ENCODE peak calls at places on chromosomes 7 and 10, in five cellular contexts. L, G, F, E and K are unnamed samples.

GRCh38 chr7:148334959-148335577 is 255.5 kb upstream of the C7orf33 start:
- DNase-seq in E (no peak), L (no peak), F (no peak), G (no peak), K (peak; percentile 27)

GRCh38 chr10:58512470-58513188 is at the start of gene BICC1:
- DNase-seq in L (peak; percentile 63), F (no peak), E (peak; percentile 33), G (no peak), K (no peak)

GRCh38 chr7:46610746-46611145 is 689.7 kb upstream of the IGFBP3 start:
- DNase-seq in L (no peak), E (no peak), G (no peak), F (no peak), K (no peak)

GRCh38 chr7:35647171-35647574 is 47.8 kb downstream of the HERPUD2 start:
- DNase-seq in E (peak; percentile 8), F (peak; percentile 50), L (no peak), G (no peak), K (no peak)

GRCh38 chr7:36607206-36607515 is 117.1 kb downstream of the AOAH start:
- DNase-seq in E (no peak), L (no peak), F (no peak), G (no peak), K (no peak)

GRCh38 chr10:72784551-72785421 is 92.8 kb downstream of the MCU start:
- DNase-seq in L (no peak), G (no peak), E (peak; percentile 21), F (no peak), K (no peak)

GRCh38 chr10:8174762-8175161 is 120.3 kb downstream of the GATA3 start:
- DNase-seq in E (no peak), L (no peak), G (no peak), F (no peak), K (no peak)

GRCh38 chr10:93074597-93075368 is 1.1 kb downstream of the CYP26A1 start:
- DNase-seq in L (no peak), E (no peak), G (no peak), F (no peak), K (no peak)

GRCh38 chr7:16816820-16817219 is 12.0 kb upstream of the AGR2 start:
- DNase-seq in E (no peak), F (no peak), L (no peak), G (no peak), K (no peak)

GRCh38 chr10:104581884-104582603 is 59.0 kb upstream of the SORCS3 start:
- DNase-seq in F (no peak), G (no peak), E (no peak), L (no peak), K (no peak)

GRCh38 chr10:97849101-97849490 is 547 bp upstream of the GOLGA7B start:
- DNase-seq in E (peak; percentile 20), L (peak; percentile 55), F (no peak), G (no peak), K (peak; percentile 67)

GRCh38 chr10:80161321-80162084 is 29.0 kb downstream of the PLAC9 start:
- DNase-seq in F (no peak), E (no peak), G (no peak), L (no peak), K (no peak)

GRCh38 chr10:71214641-71215160 is 2.3 kb downstream of the UNC5B start:
- DNase-seq in L (peak; percentile 34), F (no peak), E (no peak), G (no peak), K (no peak)

GRCh38 chr7:30923774-30924413 is 12.2 kb downstream of the AQP1 start:
- DNase-seq in F (no peak), L (peak; percentile 47), G (no peak), E (peak; percentile 3), K (no peak)

GRCh38 chr7:124489925-124490324 is 275.7 kb downstream of the GPR37 start:
- DNase-seq in L (no peak), G (no peak), E (no peak), F (no peak), K (no peak)

GRCh38 chr10:21599582-21599981 is 65.5 kb downstream of the MLLT10 start:
- DNase-seq in L (no peak), G (no peak), F (peak; percentile 16), E (no peak), K (no peak)

GRCh38 chr7:121079425-121080169 is 91.1 kb downstream of the CPED1 start:
- DNase-seq in F (no peak), G (no peak), E (no peak), L (no peak), K (no peak)

GRCh38 chr7:120014920-120015465 is 258.0 kb upstream of the KCND2 start:
- DNase-seq in G (no peak), F (no peak), E (no peak), L (no peak), K (no peak)

GRCh38 chr7:39749177-39749576 is 125.8 kb downstream of the RALA start:
- DNase-seq in L (no peak), F (no peak), E (no peak), G (no peak), K (no peak)

GRCh38 chr10:60207894-60208293 is 181.8 kb downstream of the ANK3 start:
- DNase-seq in F (no peak), E (no peak), L (no peak), G (no peak), K (no peak)

GRCh38 chr7:50970092-50970491 is 187.4 kb upstream of the GRB10 start:
- DNase-seq in L (no peak), E (no peak), G (no peak), F (no peak), K (peak; percentile 43)

GRCh38 chr10:116973371-116973905 is 31.5 kb downstream of the SHTN1 start:
- DNase-seq in E (no peak), F (no peak), L (no peak), G (no peak), K (no peak)

GRCh38 chr10:93991596-93992284 is 2.0 kb upstream of the PLCE1 start:
- DNase-seq in G (no peak), E (peak; percentile 58), L (no peak), F (no peak), K (peak; percentile 72)

GRCh38 chr10:90871279-90871760 is 454 bp upstream of the RPP30 start:
- DNase-seq in F (peak; percentile 74), G (peak; percentile 47), L (no peak), E (peak; percentile 21), K (peak; percentile 31)

GRCh38 chr7:25496394-25497103 is 268.3 kb upstream of the NPVF start:
- DNase-seq in F (peak; percentile 56), E (no peak), G (no peak), L (no peak), K (no peak)

GRCh38 chr10:102819054-102819453 is 18.2 kb downstream of the CYP17A1 start:
- DNase-seq in L (no peak), F (no peak), G (no peak), E (peak; percentile 26), K (no peak)

GRCh38 chr10:51915031-51915542 is 215.7 kb upstream of the CSTF2T start:
- DNase-seq in E (no peak), L (no peak), G (no peak), F (no peak), K (no peak)

DNA sequence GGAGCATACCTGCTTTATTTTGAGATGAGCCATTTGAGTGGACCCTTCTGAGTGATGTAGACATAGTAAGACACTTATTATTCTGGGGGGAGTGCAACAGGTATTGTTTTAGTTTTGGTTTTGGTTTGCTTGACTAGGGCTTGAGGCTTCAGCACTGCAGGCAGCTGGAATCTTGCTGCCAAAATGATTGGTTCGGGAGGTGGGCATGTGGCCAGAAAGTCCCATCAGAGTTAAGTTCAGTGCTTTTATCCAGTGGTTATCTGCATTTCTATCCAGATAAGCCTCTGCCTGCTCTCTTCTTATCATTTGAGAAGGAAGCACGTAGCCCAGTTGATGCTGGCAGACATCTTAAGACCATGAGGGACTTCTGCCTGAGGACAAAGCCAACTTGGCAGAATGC is 9.5 kb upstream of the JAZF1 start:
- DNase-seq in L (no peak), E (no peak), F (no peak), G (no peak), K (no peak)
- H3K4me3 ChIP-seq in L (no peak overlapping the region), E (no peak overlapping the region), F (no peak overlapping the region), G (no peak overlapping the region), K (no peak overlapping the region)

DNA sequence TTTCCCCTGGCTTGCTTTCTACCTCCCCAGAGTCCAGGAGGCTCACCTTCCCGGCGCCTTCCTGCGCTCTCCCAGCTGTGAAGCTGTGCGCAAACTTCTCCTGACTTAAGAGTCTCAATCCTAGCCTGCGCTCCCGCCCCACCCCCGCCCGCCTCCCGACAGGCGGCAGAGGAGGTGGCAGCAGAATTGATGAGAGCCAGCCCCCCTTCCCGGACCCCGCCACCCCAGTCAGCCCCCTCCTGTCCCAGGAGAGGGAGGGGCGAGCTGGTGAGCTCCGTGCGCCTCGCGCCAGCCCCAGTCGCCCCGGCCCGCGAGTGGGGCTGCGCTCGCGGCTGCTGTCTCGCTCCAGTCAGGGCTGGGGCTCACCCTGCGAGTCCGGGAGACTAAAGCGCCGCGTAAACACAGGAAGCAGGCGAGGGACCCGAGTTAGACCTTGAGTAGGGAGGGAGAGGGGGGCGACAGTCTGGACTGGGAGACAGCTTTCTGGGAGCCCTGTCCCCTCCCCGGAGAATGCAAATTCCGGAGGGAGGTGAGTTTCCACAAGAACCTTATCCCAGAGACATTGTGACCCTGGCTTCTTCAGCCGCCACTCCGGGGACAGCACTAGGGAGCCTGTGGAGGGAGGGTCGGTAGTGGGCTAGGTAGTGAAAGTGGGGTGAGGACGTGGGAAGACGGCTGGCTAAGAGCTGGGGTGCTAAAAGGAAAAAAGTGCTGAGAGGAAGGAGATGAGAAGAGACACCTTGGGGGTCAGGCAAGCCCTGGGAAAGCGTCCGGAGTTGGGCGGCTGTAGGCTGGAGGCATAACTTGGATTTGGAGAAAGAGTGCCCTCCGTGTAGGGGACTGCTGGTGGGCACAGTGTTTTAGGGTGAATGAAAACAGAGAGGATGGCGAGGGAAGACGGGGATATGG is at the start of gene CALCR:
- DNase-seq in G (no peak), F (no peak), E (no peak), L (peak; percentile 66), K (no peak)
- H3K4me3 ChIP-seq in G (no peak within 1 kb of the TSS), F (no peak within 1 kb of the TSS), E (peak within 1 kb of the TSS; percentile 34), L (peak within 1 kb of the TSS; percentile 24), K (no peak within 1 kb of the TSS)

DNA sequence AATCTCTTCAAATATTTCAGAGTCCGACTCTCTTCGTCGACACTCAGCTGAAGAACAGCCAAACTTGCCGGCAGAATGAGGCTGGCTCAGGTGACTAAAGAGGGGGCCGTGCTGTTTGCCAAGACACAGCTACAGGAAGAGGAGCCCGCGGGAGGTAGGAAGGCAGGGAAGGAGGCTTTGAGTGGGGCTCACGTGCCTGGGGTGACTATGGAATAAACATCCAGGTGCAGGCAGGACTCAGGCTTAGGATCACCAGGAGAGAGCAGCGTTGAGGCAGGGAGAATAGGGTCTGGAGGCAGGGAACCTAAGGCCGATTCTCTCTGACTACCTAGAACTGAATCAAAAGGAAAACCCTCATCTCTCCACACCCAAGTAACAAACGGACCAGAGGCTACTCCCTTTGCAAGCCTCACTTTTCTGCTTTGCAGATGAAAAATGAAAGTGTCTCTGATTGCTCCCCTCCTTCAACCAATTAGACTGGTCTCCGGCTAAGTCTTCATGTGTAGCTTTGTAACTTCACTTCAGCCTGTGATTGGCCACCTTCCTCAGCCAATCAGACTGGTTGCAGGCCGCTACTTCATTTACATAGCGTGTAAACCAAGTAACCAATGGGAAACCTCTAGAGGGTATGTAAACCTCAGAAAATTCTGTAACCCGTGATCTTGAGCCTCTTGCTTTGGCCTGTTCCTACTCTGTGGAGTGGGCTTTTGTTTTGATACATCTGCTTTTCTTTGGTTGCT is 19.7 kb upstream of the BNIP3 start:
- DNase-seq in G (no peak), E (no peak), F (peak; percentile 14), L (peak; percentile 79), K (no peak)
- H3K4me3 ChIP-seq in G (no peak overlapping the region), E (no peak overlapping the region), F (no peak overlapping the region), L (no peak overlapping the region), K (no peak overlapping the region)

DNA sequence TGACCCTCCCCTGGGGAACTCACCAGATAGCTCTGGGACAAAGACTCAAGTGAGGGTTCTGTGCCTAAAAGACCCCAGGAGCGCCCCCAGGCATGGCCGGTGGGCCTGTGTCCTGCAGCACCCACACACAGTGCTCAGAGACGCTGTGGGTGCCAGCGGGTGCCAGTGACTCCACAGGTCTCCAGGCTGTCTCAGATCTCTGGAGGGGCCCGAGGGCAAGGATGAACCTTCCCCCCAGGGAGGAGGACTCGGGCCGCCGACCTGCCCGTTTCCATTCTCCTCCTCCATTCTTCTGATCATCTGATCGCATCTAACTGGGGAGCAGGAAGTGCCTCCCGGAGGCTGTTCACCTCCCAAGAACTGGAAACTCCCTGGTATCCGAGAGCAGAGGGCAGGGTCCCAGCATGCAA is 980 bp downstream of the ADAM8 start:
- DNase-seq in F (peak; percentile 68), L (no peak), G (peak; percentile 34), E (no peak), K (peak; percentile 16)
- H3K4me3 ChIP-seq in F (peak overlapping the region; percentile 89), L (peak overlapping the region; percentile 45), G (peak overlapping the region; percentile 91), E (peak overlapping the region; percentile 39), K (peak overlapping the region; percentile 59)